ENCODE peak calls at places on chromosomes 16 and 17, in four cellular contexts. One of them, this sample, is unnamed.

GRCh38 chr16:78210305-78210704 is 110.9 kb downstream of the WWOX start:
- DNase-seq in K562: no peak
- DNase-seq in HepG2: no peak
- DNase-seq in GM12878: no peak
- DNase-seq in this sample: no peak

GRCh38 chr17:42904110-42904469 is 3.5 kb downstream of the G6PC1 start:
- DNase-seq in HepG2: no peak
- DNase-seq in K562: no peak
- DNase-seq in GM12878: no peak
- DNase-seq in this sample: no peak

GRCh38 chr17:40283662-40284061 is 4.0 kb upstream of the CDC6 start:
- DNase-seq in K562: no peak
- DNase-seq in HepG2: no peak
- DNase-seq in GM12878: no peak
- DNase-seq in this sample: no peak

GRCh38 chr17:28615260-28615940 is 1.4 kb upstream of the RSKR start:
- DNase-seq in HepG2: no peak
- DNase-seq in K562: no peak
- DNase-seq in GM12878: no peak
- DNase-seq in this sample: no peak

GRCh38 chr16:81928975-81929374 is 82.3 kb downstream of the SDR42E1 start:
- DNase-seq in K562: peak; percentile 56
- DNase-seq in HepG2: no peak
- DNase-seq in GM12878: no peak
- DNase-seq in this sample: no peak

GRCh38 chr16:21097151-21097550 is 53.5 kb downstream of the DNAH3 start:
- DNase-seq in HepG2: no peak
- DNase-seq in K562: no peak
- DNase-seq in GM12878: no peak
- DNase-seq in this sample: no peak

GRCh38 chr16:57844416-57845030 is 42.2 kb upstream of the KIFC3 start:
- DNase-seq in GM12878: no peak
- DNase-seq in HepG2: no peak
- DNase-seq in K562: no peak
- DNase-seq in this sample: no peak

GRCh38 chr17:16910341-16910740 is 61.6 kb downstream of the TNFRSF13B start:
- DNase-seq in GM12878: no peak
- DNase-seq in HepG2: no peak
- DNase-seq in K562: no peak
- DNase-seq in this sample: no peak

GRCh38 chr16:77069929-77070328 is 121.1 kb upstream of the MON1B start:
- DNase-seq in GM12878: no peak
- DNase-seq in K562: no peak
- DNase-seq in HepG2: no peak
- DNase-seq in this sample: no peak

GRCh38 chr17:60926466-60927183 is 249.0 kb downstream of the BCAS3 start:
- DNase-seq in K562: no peak
- DNase-seq in HepG2: no peak
- DNase-seq in GM12878: no peak
- DNase-seq in this sample: no peak

GRCh38 chr17:72614476-72614870 is 478.0 kb downstream of the SLC39A11 start:
- DNase-seq in HepG2: no peak
- DNase-seq in K562: no peak
- DNase-seq in GM12878: no peak
- DNase-seq in this sample: no peak

GRCh38 chr17:1617620-1618174 is 10.9 kb downstream of the SLC43A2 start:
- DNase-seq in K562: peak; percentile 56
- DNase-seq in HepG2: no peak
- DNase-seq in GM12878: no peak
- DNase-seq in this sample: no peak

GRCh38 chr17:37607637-37608368 is 1.4 kb downstream of the SYNRG start:
- DNase-seq in K562: no peak
- DNase-seq in GM12878: no peak
- DNase-seq in HepG2: no peak
- DNase-seq in this sample: no peak
- TF ChIP-seq TCF7 in K562: no peak
- TF ChIP-seq TCF7 in GM12878: no peak
- TF ChIP-seq TCF7 in HepG2: no peak
- TF ChIP-seq TCF7 in this sample: no peak

GRCh38 chr17:77527836-77528505 is 387.2 kb downstream of the SEC14L1 start:
- DNase-seq in HepG2: no peak
- DNase-seq in GM12878: no peak
- DNase-seq in K562: no peak
- DNase-seq in this sample: no peak
- TF ChIP-seq TCF7 in HepG2: no peak
- TF ChIP-seq TCF7 in GM12878: no peak
- TF ChIP-seq TCF7 in K562: no peak
- TF ChIP-seq TCF7 in this sample: no peak

GRCh38 chr17:81097134-81097942 is 62.4 kb downstream of the BAIAP2 start:
- DNase-seq in K562: peak; percentile 88
- DNase-seq in GM12878: no peak
- DNase-seq in HepG2: peak; percentile 65
- DNase-seq in this sample: peak; percentile 67

GRCh38 chr17:81094744-81095607 is 60.0 kb downstream of the BAIAP2 start:
- DNase-seq in HepG2: peak; percentile 90
- DNase-seq in K562: peak; percentile 77
- DNase-seq in GM12878: peak; percentile 21
- DNase-seq in this sample: peak; percentile 75

GRCh38 chr17:81094224-81094743 is 59.3 kb downstream of the BAIAP2 start:
- DNase-seq in K562: no peak
- DNase-seq in GM12878: no peak
- DNase-seq in HepG2: no peak
- DNase-seq in this sample: no peak

GRCh38 chr17:81096741-81097133 is 61.8 kb downstream of the BAIAP2 start:
- DNase-seq in K562: no peak
- DNase-seq in HepG2: no peak
- DNase-seq in GM12878: no peak
- DNase-seq in this sample: no peak

DNA sequence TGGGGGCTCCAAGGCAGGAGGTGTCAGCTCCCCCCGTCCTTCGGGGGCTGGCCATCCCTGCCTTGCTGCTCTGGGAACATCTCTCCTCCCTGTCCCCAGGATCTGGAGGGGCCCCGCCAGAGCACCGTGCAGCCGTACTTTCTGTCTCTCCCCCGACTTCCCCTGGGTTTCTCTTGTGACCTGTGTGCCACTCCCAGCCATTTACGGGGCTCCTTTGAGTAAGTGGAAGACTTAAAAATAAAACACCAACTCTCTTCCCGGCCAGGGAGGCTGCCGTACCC is 60.6 kb downstream of the BAIAP2 start:
- DNase-seq in K562: no peak
- DNase-seq in HepG2: no peak
- DNase-seq in GM12878: no peak
- DNase-seq in this sample: no peak
- TF ChIP-seq TCF7 in K562: no peak
- TF ChIP-seq TCF7 in HepG2: no peak
- TF ChIP-seq TCF7 in GM12878: no peak
- TF ChIP-seq TCF7 in this sample: no peak

DNA sequence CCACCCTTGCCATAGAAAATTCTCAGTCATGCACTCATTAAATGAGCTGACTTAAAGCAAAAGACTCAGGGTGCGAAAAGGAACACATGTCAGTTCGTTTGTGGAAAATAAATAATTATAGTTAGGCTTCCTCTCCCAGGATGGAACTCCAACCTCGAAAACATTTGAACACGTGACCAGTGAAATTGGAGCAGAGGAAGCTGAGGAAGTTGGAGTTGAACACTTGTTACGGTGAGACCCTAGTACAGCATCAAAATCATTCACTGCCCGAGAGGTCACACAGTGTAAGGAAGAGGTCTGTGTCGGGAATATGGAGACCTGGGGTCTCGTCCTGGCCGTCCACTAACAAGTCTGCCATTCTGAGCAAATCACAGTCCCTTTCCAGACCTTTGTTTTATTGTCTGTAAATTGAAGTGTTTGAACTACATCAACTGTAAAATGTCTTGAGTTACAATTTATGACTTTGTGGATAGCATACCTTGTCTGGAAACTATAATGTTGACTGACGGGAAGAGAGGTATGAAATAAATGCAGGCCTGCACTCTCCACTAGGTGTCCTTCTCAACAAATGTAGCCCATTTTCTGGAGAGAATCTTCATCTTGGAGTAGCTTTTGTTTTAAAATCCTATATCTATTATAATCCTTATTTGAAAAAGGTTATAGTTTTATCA is 7.7 kb downstream of the PSMD7 start:
- DNase-seq in K562: no peak
- DNase-seq in GM12878: no peak
- DNase-seq in HepG2: peak; percentile 20
- DNase-seq in this sample: no peak
- TF ChIP-seq TCF7 in K562: no peak
- TF ChIP-seq TCF7 in GM12878: no peak
- TF ChIP-seq TCF7 in HepG2: no peak
- TF ChIP-seq TCF7 in this sample: no peak

GRCh38 chr17:82596316-82596715 is 51.9 kb downstream of the WDR45B start:
- DNase-seq in GM12878: no peak
- DNase-seq in HepG2: no peak
- DNase-seq in K562: no peak
- DNase-seq in this sample: no peak

GRCh38 chr17:82596837-82597672 is 51.2 kb downstream of the WDR45B start:
- DNase-seq in K562: no peak
- DNase-seq in HepG2: no peak
- DNase-seq in GM12878: no peak
- DNase-seq in this sample: no peak

GRCh38 chr17:82599674-82600661 is 48.3 kb downstream of the WDR45B start:
- DNase-seq in K562: no peak
- DNase-seq in GM12878: no peak
- DNase-seq in HepG2: no peak
- DNase-seq in this sample: no peak

GRCh38 chr17:82600731-82601446 is 47.4 kb downstream of the WDR45B start:
- DNase-seq in GM12878: no peak
- DNase-seq in HepG2: no peak
- DNase-seq in K562: no peak
- DNase-seq in this sample: no peak

DNA sequence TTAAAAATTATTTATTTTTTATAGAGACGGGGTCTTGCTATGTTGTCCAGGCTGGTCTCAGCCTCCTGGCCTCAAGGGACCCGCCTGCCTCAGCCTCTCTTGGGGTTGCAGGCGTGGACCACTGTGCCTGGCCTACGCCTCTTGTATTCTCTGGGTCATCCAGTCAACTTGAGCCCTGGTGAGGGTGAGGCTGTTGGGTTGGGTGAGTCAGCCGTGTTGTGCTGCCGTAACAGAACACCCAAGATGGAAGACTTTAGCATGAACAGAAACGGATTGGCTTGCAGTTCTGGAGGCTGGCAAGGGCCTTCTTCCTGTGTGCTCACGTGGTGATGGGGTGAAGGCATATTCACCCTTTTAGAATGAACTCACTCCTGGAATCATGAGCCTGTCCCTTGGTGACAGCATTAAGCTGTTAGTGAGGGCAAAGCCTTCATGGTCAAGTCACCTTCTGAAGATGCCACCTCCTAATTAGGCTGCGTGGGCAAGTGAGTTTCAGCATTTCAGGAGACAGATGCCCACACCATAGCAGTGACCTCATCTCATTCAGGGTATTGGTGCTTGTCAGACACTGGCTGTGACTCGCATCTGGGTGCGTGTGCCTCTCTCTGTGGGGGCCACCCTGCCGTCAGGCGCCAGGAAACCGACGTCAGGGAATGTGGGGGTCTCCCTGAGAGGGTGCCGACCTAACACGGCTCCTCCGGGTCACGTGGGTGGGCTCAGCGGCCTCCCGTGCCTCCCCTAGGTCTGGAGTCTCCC is 49.8 kb downstream of the WDR45B start:
- DNase-seq in GM12878: no peak
- DNase-seq in K562: no peak
- DNase-seq in HepG2: no peak
- DNase-seq in this sample: no peak
- TF ChIP-seq TCF7 in GM12878: no peak
- TF ChIP-seq TCF7 in K562: no peak
- TF ChIP-seq TCF7 in HepG2: no peak
- TF ChIP-seq TCF7 in this sample: no peak

DNA sequence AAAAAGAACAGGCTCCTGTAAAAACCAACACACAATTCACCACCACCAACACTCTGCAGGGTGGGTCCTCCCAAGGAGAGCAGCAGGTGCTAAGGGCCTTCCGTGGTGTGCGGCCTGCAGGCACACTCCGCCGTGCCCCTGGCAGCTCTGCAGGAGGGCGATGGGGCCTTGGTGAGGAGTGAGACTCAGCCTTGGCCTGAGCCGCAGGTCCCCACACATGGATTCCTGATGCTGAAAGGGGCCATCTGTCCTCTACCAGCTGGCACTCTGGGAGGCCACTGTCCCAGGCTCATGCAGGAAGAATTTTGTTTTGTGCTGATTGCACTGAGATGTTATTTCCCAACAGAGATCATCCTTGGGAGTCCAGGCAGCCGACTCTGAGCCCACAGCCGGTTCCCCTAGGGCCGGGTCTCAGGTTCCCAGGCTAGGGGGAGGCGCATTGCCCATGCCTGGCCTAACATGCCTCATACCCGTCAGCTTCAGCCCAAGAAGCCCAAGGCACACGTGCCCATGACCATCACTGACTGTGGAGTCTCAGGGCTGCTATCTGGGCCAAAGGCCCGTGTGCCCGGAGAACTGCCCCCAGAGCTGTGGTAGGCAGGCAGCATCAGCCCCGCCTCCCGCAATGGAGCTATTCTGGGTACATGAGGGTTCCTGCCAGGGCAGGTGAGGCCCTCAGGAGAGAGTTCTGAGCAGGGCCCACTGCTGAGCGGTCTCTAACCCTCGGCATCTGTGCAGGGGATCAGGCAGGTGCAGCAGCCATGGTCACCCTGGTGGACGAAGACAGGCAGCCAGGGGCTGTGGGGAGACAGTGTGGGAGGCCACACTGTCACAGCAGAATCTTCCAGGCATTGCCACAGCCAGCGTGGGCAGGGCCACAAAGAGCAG is 97.9 kb upstream of the ZNF469 start:
- DNase-seq in GM12878: no peak
- DNase-seq in HepG2: no peak
- DNase-seq in K562: peak; percentile 2
- DNase-seq in this sample: no peak
- TF ChIP-seq TCF7 in GM12878: no peak
- TF ChIP-seq TCF7 in HepG2: no peak
- TF ChIP-seq TCF7 in K562: no peak
- TF ChIP-seq TCF7 in this sample: no peak